ENCODE peak calls at places on chromosome 3, in nine cellular contexts. O is esophagus squamous epithelium, T is stomach, J is ovary, U is lower lobe of right lung, X is left lung, G is aorta, S is mammary epithelial cell, D is A673. W is an unnamed sample.
A peak's percentile ranks its signal among the peaks of the same experiment; 100 is the strongest.

GRCh38 chr3:9311265-9311664 is 51.6 kb upstream of the THUMPD3 start:
- DNase-seq in O (no peak), T (no peak), J (no peak), U (no peak), X (no peak), G (no peak), S (no peak), D (no peak), W (no peak)

GRCh38 chr3:47347217-47347801 is 33.5 kb upstream of the PTPN23 start:
- DNase-seq in O (no peak), T (no peak), J (no peak), U (no peak), X (no peak), G (no peak), S (peak; percentile 47), D (no peak), W (no peak)

GRCh38 chr3:79297242-79297641 is 470.6 kb downstream of the ROBO1 start:
- DNase-seq in O (no peak), T (no peak), J (no peak), U (no peak), X (no peak), G (no peak), S (peak; percentile 78), D (peak; percentile 7), W (no peak)

GRCh38 chr3:194683431-194683830 is 2.3 kb upstream of the FAM43A start:
- DNase-seq in O (no peak), T (no peak), J (no peak), U (no peak), X (no peak), G (no peak), S (no peak), D (no peak), W (no peak)

GRCh38 chr3:51678685-51679084 is 7.6 kb downstream of the TEX264 start:
- DNase-seq in O (no peak), T (no peak), J (no peak), U (no peak), X (no peak), G (no peak), S (peak; percentile 22), D (no peak), W (no peak)

GRCh38 chr3:137987723-137988122 is 22.2 kb upstream of the CLDN18 start:
- DNase-seq in O (no peak), T (no peak), J (no peak), U (no peak), X (no peak), G (no peak), S (no peak), D (no peak), W (no peak)

GRCh38 chr3:68996356-68996995 is 17.0 kb downstream of the EOGT start:
- DNase-seq in O (no peak), T (no peak), J (no peak), U (no peak), X (no peak), G (no peak), S (peak; percentile 89), D (no peak), W (no peak)

GRCh38 chr3:140243536-140243935 is 308.6 kb downstream of the CLSTN2 start:
- DNase-seq in O (no peak), T (no peak), J (no peak), U (no peak), X (no peak), G (no peak), S (no peak), D (no peak), W (no peak)

GRCh38 chr3:150433347-150433746 is 25.2 kb downstream of the TSC22D2 start:
- DNase-seq in O (no peak), T (no peak), J (no peak), U (no peak), X (no peak), G (no peak), S (no peak), D (no peak), W (no peak)

GRCh38 chr3:5170975-5171374 is 16.5 kb upstream of the EDEM1 start:
- DNase-seq in O (no peak), T (no peak), J (no peak), U (no peak), X (no peak), G (no peak), S (no peak), D (no peak), W (no peak)

GRCh38 chr3:36065321-36065720 is 315.0 kb upstream of the STAC start:
- DNase-seq in O (no peak), T (no peak), J (no peak), U (no peak), X (no peak), G (no peak), S (no peak), D (no peak), W (no peak)

GRCh38 chr3:188202358-188203138 is 48.6 kb downstream of the LPP start:
- DNase-seq in O (no peak), T (no peak), J (no peak), U (no peak), X (no peak), G (no peak), S (no peak), D (peak; percentile 28), W (no peak)

GRCh38 chr3:17160597-17160996 is 275.8 kb downstream of the PLCL2 start:
- DNase-seq in O (no peak), T (no peak), J (no peak), U (no peak), X (no peak), G (no peak), S (no peak), D (no peak), W (no peak)

GRCh38 chr3:62090066-62090465 is 283.3 kb downstream of the FEZF2 start:
- DNase-seq in O (no peak), T (no peak), J (no peak), U (no peak), X (no peak), G (no peak), S (no peak), D (no peak), W (no peak)

GRCh38 chr3:159669024-159669476 is 319.6 kb upstream of the IL12A start:
- DNase-seq in O (no peak), T (no peak), J (no peak), U (no peak), X (peak; percentile 34), G (no peak), S (no peak), D (peak; percentile 10), W (no peak)

GRCh38 chr3:18199757-18200156 is 225.4 kb downstream of the SATB1 start:
- DNase-seq in O (no peak), T (no peak), J (no peak), U (no peak), X (no peak), G (no peak), S (no peak), D (no peak), W (no peak)
- H3K9me3 ChIP-seq in O (peaks cover 6% of the 10 kb centered on the region), T (no peaks in the 10 kb centered on the region), J (no peaks in the 10 kb centered on the region), U (peaks cover 5% of the 10 kb centered on the region), X (no peaks in the 10 kb centered on the region), G (peaks cover 1% of the 10 kb centered on the region), S (no peaks in the 10 kb centered on the region), D (no peaks in the 10 kb centered on the region), W (no peaks in the 10 kb centered on the region)

GRCh38 chr3:143110371-143110770 is 9.2 kb upstream of the CHST2 start:
- DNase-seq in O (no peak), T (no peak), J (no peak), U (no peak), X (no peak), G (no peak), S (no peak), D (no peak), W (no peak)

GRCh38 chr3:143109861-143110260 is 9.7 kb upstream of the CHST2 start:
- DNase-seq in O (no peak), T (no peak), J (no peak), U (no peak), X (no peak), G (no peak), S (no peak), D (no peak), W (no peak)

GRCh38 chr3:143103633-143104032 is 15.9 kb upstream of the CHST2 start:
- DNase-seq in O (no peak), T (no peak), J (no peak), U (no peak), X (no peak), G (no peak), S (no peak), D (no peak), W (no peak)

GRCh38 chr3:143101792-143102381 is 17.7 kb upstream of the CHST2 start:
- DNase-seq in O (no peak), T (no peak), J (no peak), U (no peak), X (no peak), G (no peak), S (no peak), D (no peak), W (no peak)

DNA sequence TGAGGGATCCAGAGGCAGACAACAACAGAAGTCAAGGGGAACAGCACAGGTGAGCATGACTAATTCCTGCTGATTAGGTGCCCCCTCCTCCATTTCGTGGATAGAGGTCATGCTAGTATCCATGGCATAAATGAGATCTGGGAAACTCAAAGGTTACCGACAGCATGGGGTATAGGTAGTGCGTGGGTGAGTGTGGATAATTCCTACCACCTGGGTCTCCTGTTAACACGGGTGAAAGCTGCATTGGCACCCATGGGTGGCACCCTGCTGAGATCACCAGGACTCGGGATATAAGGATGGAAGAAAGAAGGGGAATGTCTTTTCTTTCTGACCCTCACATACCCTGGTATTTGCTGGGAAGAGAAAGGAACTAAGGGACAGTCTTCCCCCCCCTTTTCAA is 14.4 kb upstream of the CHST2 start:
- DNase-seq in O (no peak), T (no peak), J (no peak), U (no peak), X (no peak), G (no peak), S (no peak), D (no peak), W (no peak)
- H3K9me3 ChIP-seq in O (peaks cover 29% of the 10 kb centered on the region), T (peaks cover 4% of the 10 kb centered on the region), J (peaks cover 8% of the 10 kb centered on the region), U (peaks cover 19% of the 10 kb centered on the region), X (no peaks in the 10 kb centered on the region), G (peaks cover 4% of the 10 kb centered on the region), S (peaks cover 10% of the 10 kb centered on the region), D (peaks cover 4% of the 10 kb centered on the region), W (no peaks in the 10 kb centered on the region)

DNA sequence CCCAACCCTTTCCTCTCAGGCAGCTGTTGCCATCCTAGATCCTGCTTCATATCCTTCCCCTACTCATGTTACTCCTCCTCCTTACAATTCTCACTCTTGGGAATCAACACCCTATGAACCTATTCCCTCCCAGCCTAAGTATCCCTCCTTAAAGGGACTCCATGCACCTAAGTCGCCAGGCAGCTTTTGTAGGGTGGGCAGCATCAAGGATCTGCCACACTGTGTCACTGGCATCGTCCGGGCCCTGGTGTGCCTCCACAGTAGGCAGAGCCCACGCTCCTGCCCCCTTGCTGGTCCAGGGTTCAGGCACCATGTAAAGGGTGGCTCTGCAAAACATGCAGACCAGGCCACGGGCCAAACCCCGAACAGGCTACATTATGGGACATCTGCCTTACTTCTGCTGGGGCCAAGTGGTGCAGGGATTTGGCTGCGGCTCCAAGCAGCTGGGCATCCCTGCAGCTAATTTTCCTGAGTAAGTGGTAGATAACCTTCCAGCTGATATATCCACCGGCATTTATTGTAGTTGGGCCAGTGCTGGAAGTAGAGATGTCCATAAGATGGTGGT is 53.4 kb downstream of the GSK3B start:
- DNase-seq in O (no peak), T (no peak), J (no peak), U (no peak), X (no peak), G (no peak), S (no peak), D (no peak), W (no peak)
- H3K9me3 ChIP-seq in O (peaks cover 59% of the 10 kb centered on the region), T (peaks cover 21% of the 10 kb centered on the region), J (peaks cover 8% of the 10 kb centered on the region), U (peaks cover 49% of the 10 kb centered on the region), X (no peaks in the 10 kb centered on the region), G (peaks cover 12% of the 10 kb centered on the region), S (peaks cover 23% of the 10 kb centered on the region), D (peaks cover 46% of the 10 kb centered on the region), W (no peaks in the 10 kb centered on the region)

GRCh38 chr3:196794467-196794866 is 54.8 kb downstream of the PAK2 start:
- DNase-seq in O (no peak), T (no peak), J (no peak), U (no peak), X (no peak), G (no peak), S (no peak), D (no peak), W (no peak)
- H3K9me3 ChIP-seq in O (no peaks in the 10 kb centered on the region), T (no peaks in the 10 kb centered on the region), J (no peaks in the 10 kb centered on the region), U (no peaks in the 10 kb centered on the region), X (no peaks in the 10 kb centered on the region), G (no peaks in the 10 kb centered on the region), S (peaks cover 5% of the 10 kb centered on the region), D (peaks cover 7% of the 10 kb centered on the region), W (no peaks in the 10 kb centered on the region)